ENCODE peak calls at places on chromosome 16, in six cellular contexts. One of them, this sample, is unnamed. For H3K36me3, the result is how much of the 10 kb centered on the place peaks cover.

GRCh38 chr16:84594725-84595038 is 23.2 kb downstream of the COTL1 start:
- DNase-seq in esophagus squamous epithelium: no peak
- DNase-seq in OCI-LY7: no peak
- DNase-seq in transverse colon: no peak
- DNase-seq in testis: no peak
- DNase-seq in pancreas: no peak
- DNase-seq in this sample: no peak

GRCh38 chr16:48217708-48218107 is 26.4 kb upstream of the LONP2 start:
- DNase-seq in esophagus squamous epithelium: no peak
- DNase-seq in OCI-LY7: no peak
- DNase-seq in transverse colon: no peak
- DNase-seq in testis: no peak
- DNase-seq in pancreas: no peak
- DNase-seq in this sample: no peak

GRCh38 chr16:24977673-24978065 is 37.5 kb downstream of the ARHGAP17 start:
- DNase-seq in esophagus squamous epithelium: no peak
- DNase-seq in OCI-LY7: no peak
- DNase-seq in transverse colon: no peak
- DNase-seq in testis: no peak
- DNase-seq in pancreas: no peak
- DNase-seq in this sample: no peak

GRCh38 chr16:48277158-48277557 is 29.8 kb upstream of the ABCC11 start:
- DNase-seq in esophagus squamous epithelium: no peak
- DNase-seq in OCI-LY7: no peak
- DNase-seq in transverse colon: peak
- DNase-seq in testis: peak
- DNase-seq in pancreas: no peak
- DNase-seq in this sample: no peak

GRCh38 chr16:58656872-58657271 is 27.2 kb upstream of the CNOT1 start:
- DNase-seq in esophagus squamous epithelium: no peak
- DNase-seq in OCI-LY7: no peak
- DNase-seq in transverse colon: no peak
- DNase-seq in testis: no peak
- DNase-seq in pancreas: no peak
- DNase-seq in this sample: no peak

GRCh38 chr16:17302213-17302612 is 168.5 kb downstream of the XYLT1 start:
- DNase-seq in esophagus squamous epithelium: no peak
- DNase-seq in OCI-LY7: peak
- DNase-seq in transverse colon: no peak
- DNase-seq in testis: no peak
- DNase-seq in pancreas: no peak
- DNase-seq in this sample: peak

GRCh38 chr16:68972008-68972407 is 128.7 kb downstream of the TANGO6 start:
- DNase-seq in esophagus squamous epithelium: no peak
- DNase-seq in OCI-LY7: no peak
- DNase-seq in transverse colon: no peak
- DNase-seq in testis: no peak
- DNase-seq in pancreas: no peak
- DNase-seq in this sample: no peak

GRCh38 chr16:86573646-86574508 is 4.5 kb upstream of the FOXL1 start:
- DNase-seq in esophagus squamous epithelium: no peak
- DNase-seq in OCI-LY7: no peak
- DNase-seq in transverse colon: no peak
- DNase-seq in testis: no peak
- DNase-seq in pancreas: no peak
- DNase-seq in this sample: no peak

GRCh38 chr16:85437161-85438052 is 175.7 kb upstream of the GSE1 start:
- DNase-seq in esophagus squamous epithelium: no peak
- DNase-seq in OCI-LY7: no peak
- DNase-seq in transverse colon: peak
- DNase-seq in testis: peak
- DNase-seq in pancreas: no peak
- DNase-seq in this sample: no peak

GRCh38 chr16:82062645-82063058 is 27.6 kb downstream of the HSD17B2 start:
- DNase-seq in esophagus squamous epithelium: no peak
- DNase-seq in OCI-LY7: no peak
- DNase-seq in transverse colon: no peak
- DNase-seq in testis: no peak
- DNase-seq in pancreas: no peak
- DNase-seq in this sample: no peak

DNA sequence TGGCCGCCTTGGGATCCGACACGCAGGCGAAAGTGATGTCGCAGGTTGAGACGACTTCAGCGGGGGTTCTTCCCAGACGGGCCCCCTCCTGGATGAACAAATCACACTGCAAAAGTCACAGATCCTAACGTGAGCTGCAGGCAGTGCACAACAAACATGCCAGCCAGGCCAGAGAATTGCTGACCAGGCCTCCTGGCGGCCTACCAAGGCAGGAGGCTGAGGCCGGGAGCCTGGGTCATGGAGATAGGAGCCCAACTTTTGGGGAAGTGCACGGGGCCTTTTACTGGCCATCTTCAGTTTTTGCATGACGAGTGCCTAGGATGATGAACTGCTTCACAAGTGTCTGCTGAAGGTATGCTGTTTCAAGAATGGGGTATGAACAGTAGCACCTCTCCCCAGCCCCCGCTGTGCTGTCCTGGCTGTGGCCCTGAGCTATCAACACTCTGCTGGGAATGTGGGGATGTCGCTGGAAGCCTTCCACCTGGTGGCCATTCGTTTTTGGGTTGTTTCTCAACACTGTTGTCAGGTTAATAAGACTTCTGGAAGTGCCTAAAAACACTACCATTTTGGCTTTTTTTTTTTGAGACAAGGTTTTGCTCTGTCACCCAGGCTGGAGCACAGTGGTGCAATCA is 12.2 kb upstream of the ROGDI start:
- DNase-seq in esophagus squamous epithelium: no peak
- DNase-seq in OCI-LY7: no peak
- DNase-seq in transverse colon: no peak
- DNase-seq in testis: no peak
- DNase-seq in pancreas: peak
- DNase-seq in this sample: no peak
- H3K36me3 ChIP-seq in esophagus squamous epithelium: under half
- H3K36me3 ChIP-seq in OCI-LY7: half or more
- H3K36me3 ChIP-seq in transverse colon: under half
- H3K36me3 ChIP-seq in testis: under half
- H3K36me3 ChIP-seq in pancreas: under half
- H3K36me3 ChIP-seq in this sample: half or more

GRCh38 chr16:1615761-1616160 is 3.6 kb downstream of the CRAMP1 start:
- DNase-seq in esophagus squamous epithelium: no peak
- DNase-seq in OCI-LY7: no peak
- DNase-seq in transverse colon: no peak
- DNase-seq in testis: no peak
- DNase-seq in pancreas: no peak
- DNase-seq in this sample: no peak
- H3K4me3 ChIP-seq in esophagus squamous epithelium: peak
- H3K4me3 ChIP-seq in OCI-LY7: no peak
- H3K4me3 ChIP-seq in transverse colon: no peak
- H3K4me3 ChIP-seq in testis: no peak
- H3K4me3 ChIP-seq in pancreas: no peak
- H3K4me3 ChIP-seq in this sample: no peak

GRCh38 chr16:4870138-4870671 is 22.9 kb downstream of the UBN1 start:
- DNase-seq in esophagus squamous epithelium: no peak
- DNase-seq in OCI-LY7: no peak
- DNase-seq in transverse colon: no peak
- DNase-seq in testis: no peak
- DNase-seq in pancreas: no peak
- DNase-seq in this sample: no peak
- H3K36me3 ChIP-seq in esophagus squamous epithelium: under half
- H3K36me3 ChIP-seq in OCI-LY7: half or more
- H3K36me3 ChIP-seq in transverse colon: under half
- H3K36me3 ChIP-seq in testis: under half
- H3K36me3 ChIP-seq in pancreas: under half
- H3K36me3 ChIP-seq in this sample: half or more

GRCh38 chr16:63921737-63922136 is 1200.1 kb downstream of the CDH11 start:
- DNase-seq in esophagus squamous epithelium: no peak
- DNase-seq in OCI-LY7: no peak
- DNase-seq in transverse colon: no peak
- DNase-seq in testis: no peak
- DNase-seq in pancreas: no peak
- DNase-seq in this sample: no peak
- H3K4me3 ChIP-seq in esophagus squamous epithelium: no peak
- H3K4me3 ChIP-seq in OCI-LY7: no peak
- H3K4me3 ChIP-seq in transverse colon: no peak
- H3K4me3 ChIP-seq in testis: no peak
- H3K4me3 ChIP-seq in pancreas: no peak
- H3K4me3 ChIP-seq in this sample: no peak

GRCh38 chr16:28172331-28172730 is 39.4 kb downstream of the XPO6 start:
- DNase-seq in esophagus squamous epithelium: no peak
- DNase-seq in OCI-LY7: no peak
- DNase-seq in transverse colon: no peak
- DNase-seq in testis: no peak
- DNase-seq in pancreas: no peak
- DNase-seq in this sample: no peak
- H3K36me3 ChIP-seq in esophagus squamous epithelium: under half
- H3K36me3 ChIP-seq in OCI-LY7: half or more
- H3K36me3 ChIP-seq in transverse colon: under half
- H3K36me3 ChIP-seq in testis: under half
- H3K36me3 ChIP-seq in pancreas: under half
- H3K36me3 ChIP-seq in this sample: half or more

DNA sequence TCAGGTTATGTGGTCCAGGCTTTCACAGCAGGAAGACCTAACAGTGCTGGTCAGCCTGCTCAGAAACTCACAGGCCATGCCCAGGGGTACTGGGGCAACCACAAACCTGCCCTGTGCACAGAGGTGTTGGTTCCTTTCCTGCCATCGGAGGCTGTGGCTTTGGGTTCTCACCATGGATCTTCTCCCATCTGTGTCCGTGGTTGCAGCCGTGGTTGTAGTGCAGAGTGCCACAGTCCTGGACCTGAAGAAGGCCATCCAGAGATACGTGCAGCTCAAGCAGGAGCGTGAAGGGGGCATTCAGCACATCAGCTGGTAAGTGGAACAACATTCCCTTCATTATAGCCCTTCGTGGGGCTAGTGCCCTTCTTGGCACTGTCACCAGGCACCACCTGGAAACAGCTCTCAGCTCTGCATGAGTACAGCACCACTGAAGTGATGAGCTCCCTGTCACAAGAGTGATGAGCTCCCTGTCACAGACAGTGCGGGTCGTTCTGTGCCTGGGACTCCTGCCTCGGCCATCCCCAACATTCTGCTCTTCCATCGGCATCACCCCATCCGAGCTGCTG is 2.0 kb downstream of the SNRNP25 start:
- DNase-seq in esophagus squamous epithelium: no peak
- DNase-seq in OCI-LY7: no peak
- DNase-seq in transverse colon: no peak
- DNase-seq in testis: no peak
- DNase-seq in pancreas: peak
- DNase-seq in this sample: no peak
- H3K4me3 ChIP-seq in esophagus squamous epithelium: no peak
- H3K4me3 ChIP-seq in OCI-LY7: no peak
- H3K4me3 ChIP-seq in transverse colon: no peak
- H3K4me3 ChIP-seq in testis: no peak
- H3K4me3 ChIP-seq in pancreas: no peak
- H3K4me3 ChIP-seq in this sample: no peak

GRCh38 chr16:1626327-1626726 is 14.2 kb downstream of the CRAMP1 start:
- DNase-seq in esophagus squamous epithelium: no peak
- DNase-seq in OCI-LY7: no peak
- DNase-seq in transverse colon: no peak
- DNase-seq in testis: no peak
- DNase-seq in pancreas: no peak
- DNase-seq in this sample: no peak
- H3K36me3 ChIP-seq in esophagus squamous epithelium: under half
- H3K36me3 ChIP-seq in OCI-LY7: half or more
- H3K36me3 ChIP-seq in transverse colon: under half
- H3K36me3 ChIP-seq in testis: under half
- H3K36me3 ChIP-seq in pancreas: under half
- H3K36me3 ChIP-seq in this sample: under half

DNA sequence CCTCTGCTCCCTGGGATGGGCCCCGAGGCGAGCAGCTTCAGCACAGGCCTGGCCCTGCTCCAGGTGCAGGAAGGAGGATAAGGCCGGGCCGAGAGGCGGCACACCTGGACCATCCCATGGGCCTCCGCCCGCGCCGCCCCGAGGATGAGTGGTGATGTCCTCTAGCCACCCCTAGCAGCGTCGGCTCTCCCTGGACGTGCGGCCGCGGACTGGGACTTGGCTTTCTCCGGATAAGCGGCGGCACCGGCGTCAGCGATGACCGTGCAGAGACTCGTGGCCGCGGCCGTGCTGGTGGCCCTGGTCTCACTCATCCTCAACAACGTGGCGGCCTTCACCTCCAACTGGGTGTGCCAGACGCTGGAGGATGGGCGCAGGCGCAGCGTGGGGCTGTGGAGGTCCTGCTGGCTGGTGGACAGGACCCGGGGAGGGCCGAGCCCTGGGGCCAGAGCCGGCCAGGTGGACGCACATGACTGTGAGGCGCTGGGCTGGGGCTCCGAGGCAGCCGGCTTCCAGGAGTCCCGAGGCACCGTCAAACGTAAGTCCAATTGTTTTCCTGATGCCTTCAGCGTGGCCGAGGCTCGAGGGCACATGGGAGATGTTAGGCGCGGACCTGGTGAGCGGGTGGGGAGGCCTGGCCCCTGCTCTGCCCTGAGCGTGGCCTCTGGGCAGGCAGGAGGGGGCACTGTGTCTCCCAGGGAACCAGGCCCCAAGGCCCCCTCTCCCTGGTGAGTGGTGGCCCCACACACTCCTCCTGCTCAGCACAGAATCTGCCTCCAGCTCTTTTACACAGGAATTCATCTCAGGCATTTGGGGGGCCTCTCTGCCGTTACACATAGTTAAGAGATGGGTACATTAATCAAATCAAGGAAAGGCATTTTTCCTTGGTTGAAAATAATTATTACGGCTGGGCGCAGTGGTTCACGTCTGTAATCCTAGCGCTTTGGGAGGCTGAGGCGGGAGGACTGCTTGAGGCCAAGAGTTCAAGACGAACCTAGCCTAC is 855 bp downstream of the TMEM204 start:
- DNase-seq in esophagus squamous epithelium: no peak
- DNase-seq in OCI-LY7: no peak
- DNase-seq in transverse colon: no peak
- DNase-seq in testis: no peak
- DNase-seq in pancreas: peak
- DNase-seq in this sample: no peak
- H3K4me3 ChIP-seq in esophagus squamous epithelium: peak
- H3K4me3 ChIP-seq in OCI-LY7: no peak
- H3K4me3 ChIP-seq in transverse colon: peak
- H3K4me3 ChIP-seq in testis: peak
- H3K4me3 ChIP-seq in pancreas: peak
- H3K4me3 ChIP-seq in this sample: peak

This sample was measured in CD4-positive, CD25-positive, alpha-beta regulatory T cell.